ENCODE peak calls at places on chromosomes 3 and 15, in six cellular contexts. T, F, G, W, A and N are unnamed samples. For H3K4me1, the result is how much of the 10 kb centered on the place peaks cover.

GRCh38 chr15:98207928-98208327 is 247.4 kb downstream of the ARRDC4 start:
- DNase-seq in T (no peak), F (no peak), A (no peak), W (no peak), G (no peak), N (no peak)

GRCh38 chr3:56397798-56398197 is 70.5 kb downstream of the ERC2 start:
- DNase-seq in T (no peak), G (no peak), F (no peak), W (no peak), A (no peak), N (no peak)

GRCh38 chr3:127067116-127067910 is 84.4 kb downstream of the PLXNA1 start:
- DNase-seq in G (no peak), T (no peak), A (no peak), W (no peak), F (no peak), N (no peak)

GRCh38 chr3:55446860-55447259 is 40.2 kb downstream of the WNT5A start:
- DNase-seq in T (no peak), W (no peak), G (no peak), A (no peak), F (no peak), N (no peak)

GRCh38 chr15:77702211-77702957 is 69.7 kb upstream of the LINGO1 start:
- DNase-seq in A (peak), T (peak), W (no peak), F (peak), G (no peak), N (no peak)

GRCh38 chr3:184241447-184242296 is 7.1 kb downstream of the ALG3 start:
- DNase-seq in F (peak), G (no peak), W (peak), T (no peak), A (peak), N (no peak)

GRCh38 chr3:134517796-134518195 is 31.9 kb downstream of the CEP63 start:
- DNase-seq in F (no peak), A (no peak), T (no peak), G (no peak), W (no peak), N (no peak)

GRCh38 chr3:11534011-11534782 is 109.5 kb downstream of the VGLL4 start:
- DNase-seq in G (no peak), A (no peak), T (no peak), F (no peak), W (no peak), N (no peak)

GRCh38 chr3:49869525-49870126 is at the start of gene CAMKV:
- DNase-seq in T (no peak), A (no peak), W (no peak), G (no peak), F (peak), N (no peak)

GRCh38 chr3:193673845-193674244 is 80.8 kb downstream of the OPA1 start:
- DNase-seq in G (no peak), F (no peak), W (no peak), A (no peak), T (no peak), N (no peak)

GRCh38 chr3:142218703-142219102 is 6.7 kb downstream of the GK5 start:
- DNase-seq in G (no peak), T (no peak), A (no peak), F (no peak), W (no peak), N (no peak)

GRCh38 chr3:161401389-161401788 is 30.1 kb upstream of the SPTSSB start:
- DNase-seq in T (no peak), F (no peak), W (no peak), A (no peak), G (no peak), N (no peak)

GRCh38 chr3:162270059-162270458 is 773.5 kb downstream of the OTOL1 start:
- DNase-seq in G (no peak), A (no peak), T (no peak), W (no peak), F (no peak), N (no peak)

GRCh38 chr15:67290319-67290718 is 35.7 kb downstream of the IQCH start:
- DNase-seq in W (no peak), T (no peak), F (no peak), G (no peak), A (no peak), N (no peak)

GRCh38 chr3:23916152-23916885 is 471 bp downstream of the NKIRAS1 start:
- DNase-seq in W (no peak), A (no peak), G (no peak), F (no peak), T (no peak), N (peak)

GRCh38 chr3:119276657-119277056 is 17.5 kb upstream of the ARHGAP31 start:
- DNase-seq in A (no peak), T (no peak), G (no peak), F (no peak), W (no peak), N (no peak)

GRCh38 chr3:196942226-196942914 is at the start of gene NCBP2:
- DNase-seq in G (peak), A (peak), W (peak), T (peak), F (peak), N (peak)
- TF ChIP-seq EP300 in G (peak), A (no peak), W (no peak), T (no peak), F (peak), N (no peak)

GRCh38 chr3:64916192-64916798 is 228.5 kb upstream of the ADAMTS9 start:
- DNase-seq in W (no peak), F (no peak), G (no peak), A (no peak), T (no peak), N (no peak)
- H3K27ac ChIP-seq in W (no peak), F (no peak), G (no peak), A (no peak), T (no peak), N (peak)

DNA sequence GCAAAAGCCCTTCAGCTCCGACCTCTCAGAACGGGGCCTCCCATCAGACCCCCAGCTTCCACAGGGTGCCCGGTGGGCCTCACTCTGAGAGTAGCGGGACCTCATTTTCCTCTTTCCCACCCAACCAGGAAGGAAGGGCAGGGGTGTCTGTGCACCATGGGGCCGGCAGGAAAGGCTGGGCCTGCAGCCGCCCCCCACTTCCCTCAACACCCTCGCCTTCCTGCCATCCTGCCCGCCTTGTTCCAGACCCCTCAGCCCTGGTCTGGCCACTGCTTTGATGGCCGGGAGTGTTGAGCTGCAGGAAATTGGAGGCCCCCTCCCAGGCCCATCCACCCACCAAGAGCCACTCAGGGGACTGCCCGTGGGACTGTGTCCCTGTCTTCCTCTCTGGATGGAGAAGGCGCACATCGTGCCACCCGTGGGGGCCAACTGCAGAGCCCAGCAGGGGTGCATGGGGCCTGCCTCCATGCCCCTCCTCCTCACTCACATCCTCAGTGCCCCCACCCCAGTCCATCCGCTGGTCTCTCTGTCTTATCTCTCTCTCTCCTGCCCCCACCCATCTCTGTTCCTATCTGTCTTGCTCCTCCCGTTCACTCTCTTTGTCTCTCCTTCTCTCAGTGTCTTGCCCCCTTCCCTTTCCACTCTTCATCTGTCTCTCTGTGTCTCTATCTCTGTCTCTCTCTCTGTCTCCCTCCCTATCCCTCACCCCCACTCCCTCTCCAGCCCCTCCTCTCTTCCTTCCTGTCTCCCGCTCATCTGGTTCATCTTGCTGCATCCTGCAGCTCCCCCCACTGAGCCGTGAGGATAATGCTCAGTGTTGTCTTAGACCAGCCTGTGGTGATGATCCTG is 1.8 kb upstream of the PLXND1 start:
- DNase-seq in W (no peak), G (no peak), A (no peak), T (no peak), F (peak), N (no peak)
- H3K4me1 ChIP-seq in W (half or more), G (under half), A (under half), T (half or more), F (under half), N (half or more)

DNA sequence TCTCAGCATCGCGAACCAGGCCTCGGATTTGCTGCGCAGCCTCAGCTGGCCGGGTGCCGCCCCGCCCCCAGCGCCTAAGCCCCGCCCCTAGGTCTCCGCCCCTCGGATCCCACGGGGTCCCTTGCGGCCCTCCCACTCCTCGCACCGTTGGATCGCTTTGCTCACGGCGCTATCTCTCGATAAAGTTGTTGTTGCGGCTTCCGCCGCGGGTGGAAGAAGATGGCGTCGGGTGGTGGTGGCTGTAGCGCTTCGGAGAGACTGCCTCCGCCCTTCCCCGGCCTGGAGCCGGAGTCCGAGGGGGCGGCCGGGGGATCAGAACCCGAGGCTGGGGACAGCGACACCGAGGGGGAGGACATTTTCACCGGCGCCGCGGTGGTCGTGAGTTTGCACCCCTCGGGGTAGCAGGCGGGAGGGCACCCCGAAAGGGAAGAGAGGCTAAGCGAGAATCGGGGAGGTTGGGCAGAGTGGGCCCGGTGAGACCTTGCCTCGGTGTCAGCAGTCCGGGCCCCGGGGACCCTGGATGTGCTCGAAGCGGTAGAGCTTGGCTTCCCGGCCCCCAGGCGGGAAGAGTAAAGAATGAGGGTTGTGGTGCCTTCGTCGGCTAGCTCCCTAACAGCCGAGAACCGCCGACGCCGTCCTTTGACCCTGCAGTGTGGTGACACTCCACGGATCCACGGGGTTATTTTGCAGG is at the start of gene SNX1:
- DNase-seq in W (peak), F (peak), A (peak), T (peak), G (peak), N (peak)
- TF ChIP-seq EP300 in W (peak), F (peak), A (no peak), T (no peak), G (peak), N (no peak)

DNA sequence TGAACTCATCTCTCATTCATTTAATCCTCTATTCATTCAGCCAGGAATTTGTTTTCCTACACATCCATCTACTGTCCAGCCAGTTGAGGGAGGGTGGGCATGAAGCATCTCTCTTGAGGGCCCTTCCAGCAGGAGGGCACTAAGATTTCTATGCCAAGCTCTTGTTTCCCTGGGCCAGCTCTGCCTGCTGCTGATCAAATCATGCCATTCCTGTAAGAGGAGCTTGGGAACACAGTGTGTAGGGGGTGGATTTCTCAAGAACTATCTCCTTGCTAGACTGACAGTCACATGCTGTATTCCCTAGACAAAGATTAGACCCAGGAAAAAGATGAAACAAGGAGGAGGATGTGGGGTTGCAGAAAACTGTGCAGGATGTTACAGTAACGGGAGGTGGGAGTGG is 71.4 kb downstream of the TIGIT start:
- DNase-seq in T (no peak), W (no peak), G (no peak), F (no peak), A (no peak), N (no peak)
- H3K27ac ChIP-seq in T (no peak), W (no peak), G (no peak), F (no peak), A (no peak), N (no peak)

GRCh38 chr3:182240474-182240873 is 528.7 kb downstream of the SOX2 start:
- DNase-seq in F (no peak), A (no peak), T (no peak), W (no peak), G (no peak), N (no peak)
- H3K4me1 ChIP-seq in F (under half), A (under half), T (under half), W (under half), G (under half), N (under half)

GRCh38 chr15:89107984-89108383 is 19.7 kb downstream of the ABHD2 start:
- DNase-seq in G (no peak), W (no peak), F (no peak), T (no peak), A (no peak), N (no peak)
- TF ChIP-seq EP300 in G (no peak), W (no peak), F (no peak), T (no peak), A (no peak), N (no peak)